ENCODE peak calls at places on chromosomes 7 and 10, in five cellular contexts. C, P, S, D and A are unnamed samples.

GRCh38 chr10:86164912-86165311 is 201.7 kb downstream of the GRID1 start:
- DNase-seq in C (no peak), P (no peak), S (no peak), D (no peak), A (no peak)

GRCh38 chr7:137923380-137923779 is 76.6 kb upstream of the DGKI start:
- DNase-seq in C (no peak), P (no peak), S (no peak), D (no peak), A (no peak)

GRCh38 chr7:97090761-97091353 is 26.6 kb upstream of the SDHAF3 start:
- DNase-seq in C (no peak), P (no peak), S (no peak), D (no peak), A (no peak)

GRCh38 chr7:132537451-132537850 is 38.8 kb downstream of the PLXNA4 start:
- DNase-seq in C (no peak), P (no peak), S (no peak), D (no peak), A (no peak)

GRCh38 chr7:95279417-95279816 is 44.9 kb downstream of the PON1 start:
- DNase-seq in C (no peak), P (no peak), S (no peak), D (no peak), A (no peak)

GRCh38 chr7:108079291-108080057 is 50.7 kb downstream of the LAMB4 start:
- DNase-seq in C (no peak), P (no peak), S (no peak), D (peak), A (no peak)

GRCh38 chr7:27793780-27794179 is 53.8 kb downstream of the TAX1BP1 start:
- DNase-seq in C (no peak), P (no peak), S (no peak), D (no peak), A (no peak)

GRCh38 chr7:45057853-45058252 is 30.9 kb downstream of the NACAD start:
- DNase-seq in C (no peak), P (no peak), S (no peak), D (no peak), A (no peak)

GRCh38 chr10:71748671-71749191 is 24.6 kb downstream of the VSIR start:
- DNase-seq in C (peak), P (no peak), S (no peak), D (peak), A (no peak)

GRCh38 chr7:158479680-158480025 is 108.0 kb downstream of the PTPRN2 start:
- DNase-seq in C (no peak), P (no peak), S (no peak), D (no peak), A (no peak)

GRCh38 chr10:131187886-131188285 is 123.6 kb downstream of the TCERG1L start:
- DNase-seq in C (no peak), P (no peak), S (no peak), D (no peak), A (no peak)

GRCh38 chr7:17633099-17633498 is 307.2 kb downstream of the SNX13 start:
- DNase-seq in C (no peak), P (no peak), S (peak), D (no peak), A (no peak)

GRCh38 chr7:17300012-17300411 is 1.6 kb downstream of the AHR start:
- DNase-seq in C (no peak), P (no peak), S (no peak), D (no peak), A (no peak)

GRCh38 chr10:33276282-33276923 is 58.1 kb downstream of the NRP1 start:
- DNase-seq in C (no peak), P (no peak), S (no peak), D (no peak), A (no peak)

GRCh38 chr7:32659853-32660252 is 164.6 kb downstream of the AVL9 start:
- DNase-seq in C (no peak), P (no peak), S (no peak), D (no peak), A (no peak)

GRCh38 chr7:101739757-101740398 is 77.5 kb upstream of the CUX1 start:
- DNase-seq in C (no peak), P (no peak), S (no peak), D (peak), A (no peak)

GRCh38 chr10:114356786-114357588 is 47.3 kb downstream of the AFAP1L2 start:
- DNase-seq in C (no peak), P (no peak), S (no peak), D (no peak), A (no peak)

GRCh38 chr10:45444022-45444421 is 70.0 kb downstream of the ALOX5 start:
- DNase-seq in C (no peak), P (no peak), S (no peak), D (no peak), A (no peak)

GRCh38 chr10:125263551-125263950 is 103.2 kb upstream of the CTBP2 start:
- DNase-seq in C (no peak), P (no peak), S (peak), D (no peak), A (no peak)

GRCh38 chr10:110780704-110781103 is 91.0 kb upstream of the PDCD4 start:
- DNase-seq in C (no peak), P (no peak), S (no peak), D (no peak), A (no peak)

DNA sequence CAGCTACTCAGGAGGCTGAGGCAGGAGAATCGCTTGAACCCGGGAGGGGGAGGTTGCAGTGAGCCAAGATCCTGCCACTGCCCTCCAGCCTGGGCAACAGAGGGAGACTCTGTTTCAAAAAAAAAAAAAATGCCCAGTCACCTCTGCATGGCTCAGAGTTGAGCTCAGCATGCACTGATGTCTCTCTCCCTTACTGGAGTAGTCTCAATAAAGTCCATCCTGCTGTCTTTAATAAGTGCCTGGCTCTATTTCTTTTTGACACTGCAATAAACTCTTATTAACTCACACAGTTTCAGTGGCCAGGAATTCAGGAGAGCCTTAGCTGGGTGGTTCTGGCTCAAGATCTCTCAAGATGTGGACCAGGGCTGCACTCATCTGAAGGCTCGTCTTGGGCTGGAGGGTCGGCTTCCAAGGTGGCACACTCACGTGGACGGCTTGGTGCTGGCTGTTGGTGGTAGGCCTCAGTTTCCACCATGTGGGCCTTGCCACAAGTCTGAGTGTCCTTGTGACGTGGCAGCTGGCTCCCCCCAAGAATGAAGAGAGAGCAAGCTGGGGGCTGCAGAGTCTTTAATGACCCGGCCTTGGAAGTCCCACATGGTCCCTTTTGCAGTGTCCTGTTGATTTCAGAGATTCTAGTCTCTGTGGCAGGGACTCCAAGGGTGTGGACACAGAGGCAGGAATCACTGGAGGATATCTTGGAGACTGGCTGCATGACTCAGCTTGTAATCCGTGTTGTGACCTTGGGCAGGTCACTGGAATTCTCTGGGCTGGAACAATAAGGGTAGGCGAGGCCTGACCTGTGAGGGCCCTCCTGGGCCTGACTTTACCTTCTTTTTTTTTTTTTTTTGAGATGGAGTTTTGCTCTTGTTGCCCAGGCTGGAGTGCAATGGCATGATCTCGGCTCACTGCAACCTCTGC is 85.9 kb upstream of the KMT2C start:
- DNase-seq in C (no peak), P (no peak), S (peak), D (no peak), A (no peak)
- TF ChIP-seq ATF2 in C (no peak), P (no peak), S (no peak), D (no peak), A (no peak)

DNA sequence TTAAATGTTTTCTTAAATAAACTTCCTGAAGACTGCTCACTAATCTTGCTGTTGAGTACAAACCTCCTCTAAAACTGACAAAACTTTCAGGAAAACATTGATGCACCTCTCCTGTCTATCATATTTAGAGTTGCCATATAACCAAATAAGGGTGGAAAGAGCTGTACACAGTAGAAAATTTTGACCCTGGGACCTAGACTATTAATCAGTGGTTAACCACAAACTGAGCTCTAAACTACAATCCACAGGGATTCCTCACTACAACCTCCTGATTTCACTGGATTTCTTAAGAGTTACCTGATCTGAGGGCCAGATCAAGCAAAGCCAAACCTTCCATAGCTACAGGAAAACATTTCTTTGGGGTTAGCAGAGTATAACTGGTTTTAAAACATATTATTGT is 39.9 kb upstream of the WNT16 start:
- DNase-seq in C (no peak), P (no peak), S (no peak), D (no peak), A (no peak)
- TF ChIP-seq ATF2 in C (no peak), P (no peak), S (no peak), D (no peak), A (no peak)

DNA sequence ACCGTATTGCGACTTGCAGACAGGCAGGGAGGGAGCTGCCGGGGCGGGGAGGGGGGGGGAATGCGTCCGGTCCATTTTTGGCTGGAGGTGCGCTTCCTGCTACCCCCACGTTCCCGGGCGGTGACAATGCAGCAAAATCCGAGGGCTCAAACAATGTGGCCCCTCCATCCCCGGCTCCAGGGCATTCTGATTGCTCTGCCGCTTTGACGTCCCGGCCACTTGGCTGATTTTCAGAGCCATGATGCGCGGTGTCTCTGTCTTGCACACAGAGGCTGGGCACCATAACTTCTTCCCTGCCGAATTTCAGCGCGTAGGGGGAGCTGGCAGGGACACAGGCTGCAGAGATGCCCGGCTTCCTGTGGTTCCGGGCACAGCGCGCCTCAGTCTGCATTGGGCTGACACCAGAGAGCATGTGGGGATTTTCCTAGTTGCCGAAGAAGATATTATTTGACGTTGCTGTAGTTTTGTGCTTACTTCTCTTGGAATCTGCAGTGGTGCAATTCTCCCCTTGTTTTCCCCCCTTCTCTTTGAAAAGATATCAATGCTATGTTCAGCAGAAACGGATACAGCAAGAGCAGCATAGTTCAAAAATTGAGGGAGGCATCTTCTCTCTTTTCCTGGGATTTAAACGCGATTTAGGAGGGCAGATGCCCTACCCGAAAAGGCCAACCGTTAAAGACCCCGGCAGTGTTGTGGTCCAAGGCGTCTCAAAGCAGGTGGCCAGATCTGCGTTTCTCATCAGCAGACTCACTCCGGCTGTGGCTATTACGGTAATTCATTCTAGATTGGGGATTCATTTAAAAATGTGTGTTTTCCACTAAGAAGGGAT is 1.4 kb downstream of the HECW1 start:
- DNase-seq in C (no peak), P (peak), S (no peak), D (no peak), A (no peak)
- TF ChIP-seq ATF2 in C (no peak), P (no peak), S (no peak), D (no peak), A (no peak)

DNA sequence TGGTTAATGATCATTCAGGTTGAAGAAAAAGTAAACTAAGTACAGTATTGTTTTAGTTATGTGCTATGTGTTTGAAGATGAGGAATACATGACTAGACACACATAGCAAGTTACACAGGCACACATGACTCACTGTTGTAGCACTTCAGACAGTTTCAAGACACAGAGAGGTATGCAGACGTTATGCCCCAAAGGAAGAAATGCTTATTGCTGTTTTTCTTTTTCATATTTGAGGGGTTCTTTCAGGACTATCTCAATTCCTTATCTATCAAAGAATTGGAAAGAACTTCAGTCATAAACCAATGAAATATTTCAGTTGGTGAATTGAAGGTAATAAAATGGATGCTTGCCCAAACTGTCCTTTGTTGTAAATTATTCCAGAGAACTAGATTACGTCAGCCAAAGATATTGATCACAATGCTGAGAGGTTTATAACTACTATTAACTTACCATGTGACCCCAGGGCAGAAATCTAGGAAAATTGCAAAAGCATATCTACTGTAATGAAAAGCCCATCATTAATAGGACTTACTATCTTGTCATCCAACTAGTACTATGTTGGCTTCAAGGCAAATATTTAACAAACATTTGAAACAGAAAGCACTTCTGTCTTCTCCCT is 61.2 kb upstream of the CAPZA2 start:
- DNase-seq in C (no peak), P (no peak), S (peak), D (no peak), A (no peak)
- TF ChIP-seq ATF2 in C (no peak), P (no peak), S (no peak), D (no peak), A (no peak)

GRCh38 chr10:14477408-14477710 is 146.6 kb upstream of the FRMD4A start:
- DNase-seq in C (no peak), P (no peak), S (no peak), D (no peak), A (no peak)

GRCh38 chr10:14478201-14478600 is 147.5 kb upstream of the FRMD4A start:
- DNase-seq in C (no peak), P (no peak), S (no peak), D (no peak), A (no peak)

GRCh38 chr10:14478639-14479038 is 147.9 kb upstream of the FRMD4A start:
- DNase-seq in C (no peak), P (peak), S (no peak), D (peak), A (no peak)

GRCh38 chr10:14474656-14475055 is 143.9 kb upstream of the FRMD4A start:
- DNase-seq in C (no peak), P (no peak), S (no peak), D (no peak), A (no peak)

GRCh38 chr10:14476641-14477407 is 146.1 kb upstream of the FRMD4A start:
- DNase-seq in C (no peak), P (no peak), S (no peak), D (no peak), A (no peak)
- TF ChIP-seq ATF2 in C (no peak), P (no peak), S (no peak), D (no peak), A (no peak)

GRCh38 chr10:78960316-78960800 is 108.4 kb upstream of the ZMIZ1 start:
- DNase-seq in C (no peak), P (no peak), S (no peak), D (no peak), A (no peak)
- TF ChIP-seq ATF2 in C (no peak), P (no peak), S (no peak), D (no peak), A (no peak)

GRCh38 chr7:1977059-1977875 is 255.5 kb downstream of the MAD1L1 start:
- DNase-seq in C (no peak), P (no peak), S (no peak), D (no peak), A (no peak)

GRCh38 chr7:1975179-1975578 is 257.6 kb downstream of the MAD1L1 start:
- DNase-seq in C (no peak), P (no peak), S (no peak), D (no peak), A (no peak)

GRCh38 chr7:1974714-1975113 is 258.0 kb downstream of the MAD1L1 start:
- DNase-seq in C (no peak), P (no peak), S (no peak), D (no peak), A (no peak)

GRCh38 chr7:1974290-1974689 is 258.5 kb downstream of the MAD1L1 start:
- DNase-seq in C (no peak), P (no peak), S (no peak), D (no peak), A (no peak)

DNA sequence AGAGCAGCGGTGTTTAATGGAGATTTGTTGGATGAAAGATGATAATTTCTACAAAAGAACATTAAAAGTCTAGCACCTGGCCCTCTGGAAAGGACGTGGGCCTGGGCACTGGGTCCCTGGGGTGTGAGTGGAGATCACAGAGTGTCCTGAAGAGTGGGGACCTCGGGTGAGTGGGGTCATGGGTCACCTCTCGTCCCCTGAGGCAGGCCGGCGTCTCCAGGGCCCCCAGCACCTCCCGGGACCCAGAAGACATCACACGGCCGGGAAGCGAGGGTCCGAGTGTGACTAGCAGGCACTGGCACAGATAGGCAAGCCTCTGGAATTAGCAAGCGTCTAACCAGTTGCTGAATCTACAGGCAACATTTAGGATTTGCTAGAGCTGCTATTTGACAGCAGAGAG is 257.2 kb downstream of the MAD1L1 start:
- DNase-seq in C (no peak), P (no peak), S (no peak), D (no peak), A (no peak)
- TF ChIP-seq ATF2 in C (no peak), P (no peak), S (no peak), D (no peak), A (no peak)